ENCODE peak calls at places on chromosomes 3 and 15, in four cellular contexts. D, R, T and U are unnamed samples.

GRCh38 chr3:33115024-33115768 is 1.4 kb downstream of the CRTAP start:
- DNase-seq in D (peak), R (peak), T (no peak), U (no peak)

GRCh38 chr3:143070977-143071551 is 48.5 kb upstream of the CHST2 start:
- DNase-seq in R (no peak), D (no peak), T (no peak), U (no peak)

GRCh38 chr3:52345521-52346110 is 29.5 kb downstream of the DNAH1 start:
- DNase-seq in R (no peak), T (no peak), D (no peak), U (no peak)

GRCh38 chr3:41933154-41933676 is 28.7 kb downstream of the ULK4 start:
- DNase-seq in R (no peak), D (no peak), T (no peak), U (no peak)

GRCh38 chr15:99426431-99427105 is 139.2 kb upstream of the MEF2A start:
- DNase-seq in D (no peak), R (no peak), T (no peak), U (no peak)

GRCh38 chr15:40847225-40847961 is 3.5 kb downstream of the SPINT1 start:
- DNase-seq in R (peak), D (peak), T (peak), U (peak)

GRCh38 chr3:5016218-5017161 is 37.3 kb downstream of the BHLHE40 start:
- DNase-seq in D (peak), T (no peak), R (peak), U (peak)

GRCh38 chr3:100761211-100761921 is 52.1 kb downstream of the TFG start:
- DNase-seq in D (peak), R (no peak), T (no peak), U (peak)

GRCh38 chr3:49244589-49245205 is 32.3 kb downstream of the C3orf62 start:
- DNase-seq in T (no peak), D (no peak), R (peak), U (no peak)

GRCh38 chr3:107441617-107442016 is 64.4 kb downstream of the CCDC54 start:
- DNase-seq in R (no peak), D (peak), T (no peak), U (no peak)

GRCh38 chr15:68213991-68214837 is 9.1 kb upstream of the CALML4 start:
- DNase-seq in T (no peak), D (no peak), R (no peak), U (no peak)

GRCh38 chr3:154782151-154782550 is 298.0 kb upstream of the MME start:
- DNase-seq in R (no peak), T (no peak), D (no peak), U (no peak)

GRCh38 chr3:48208088-48208487 is 15.2 kb upstream of the CAMP start:
- DNase-seq in D (no peak), T (no peak), R (no peak), U (no peak)

GRCh38 chr3:117644203-117644602 is 934.6 kb downstream of the TUSC7 start:
- DNase-seq in D (no peak), R (no peak), T (no peak), U (no peak)
- TF ChIP-seq SPI1 in D (no peak), R (no peak), T (no peak), U (no peak)

GRCh38 chr15:64191971-64192830 is 29.4 kb upstream of the PPIB start:
- DNase-seq in D (no peak), R (no peak), T (no peak), U (no peak)
- TF ChIP-seq SPI1 in D (no peak), R (no peak), T (no peak), U (no peak)

GRCh38 chr3:18809640-18810305 is 338.5 kb upstream of the KCNH8 start:
- DNase-seq in D (no peak), T (no peak), R (no peak), U (no peak)

GRCh38 chr3:18813300-18813699 is 335.0 kb upstream of the KCNH8 start:
- DNase-seq in R (no peak), T (no peak), D (no peak), U (no peak)

GRCh38 chr3:18810306-18810661 is 338.0 kb upstream of the KCNH8 start:
- DNase-seq in T (no peak), D (no peak), R (no peak), U (no peak)

GRCh38 chr3:18808423-18808822 is 339.9 kb upstream of the KCNH8 start:
- DNase-seq in R (no peak), D (no peak), T (no peak), U (no peak)

DNA sequence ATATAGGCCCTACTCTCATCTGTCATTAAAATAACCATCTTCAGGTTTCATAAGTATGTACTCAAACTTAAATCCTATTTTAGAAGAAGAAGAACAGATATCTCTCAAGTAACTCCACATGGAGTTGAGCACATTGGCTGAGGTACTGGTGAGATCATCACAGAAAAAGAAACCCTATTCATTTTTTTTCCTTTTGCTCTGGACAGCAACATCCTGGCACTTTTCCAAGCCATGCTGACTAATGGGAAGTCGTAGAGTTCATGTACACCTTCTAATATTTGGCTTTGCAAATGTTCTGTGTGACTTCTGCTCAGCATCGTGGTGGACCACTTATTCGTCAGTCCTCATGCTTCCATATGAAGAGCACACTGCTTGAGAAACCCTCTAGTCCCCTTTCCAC is 336.0 kb upstream of the KCNH8 start:
- DNase-seq in D (no peak), T (no peak), R (no peak), U (no peak)
- TF ChIP-seq SPI1 in D (no peak), T (no peak), R (no peak), U (no peak)

GRCh38 chr3:147843331-147843730 is 434.2 kb downstream of the ZIC1 start:
- DNase-seq in D (no peak), T (no peak), R (no peak), U (no peak)
- TF ChIP-seq SPI1 in D (no peak), T (no peak), R (no peak), U (no peak)

DNA sequence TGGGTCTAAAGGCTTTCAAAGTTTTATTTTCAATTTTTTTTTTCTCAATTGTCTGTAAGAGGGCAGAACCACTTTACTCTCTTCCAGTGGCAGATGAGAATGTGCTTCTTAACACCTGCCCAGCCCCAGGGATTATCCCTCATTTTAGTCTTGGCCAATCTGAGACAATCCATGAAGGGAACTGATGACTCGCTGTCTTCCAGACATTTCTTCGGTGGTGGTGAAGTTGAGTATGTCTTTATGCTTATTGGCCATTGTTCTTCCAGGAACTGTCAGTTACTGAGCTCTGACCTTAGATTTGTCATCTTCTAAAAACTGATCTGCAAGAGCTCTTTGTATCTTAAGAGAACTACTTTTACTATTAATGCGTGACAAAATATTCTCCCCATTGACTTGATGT is 139.5 kb downstream of the TJP1 start:
- DNase-seq in T (no peak), D (no peak), R (no peak), U (no peak)
- TF ChIP-seq SPI1 in T (no peak), D (no peak), R (no peak), U (no peak)

GRCh38 chr15:61172325-61172724 is 56.8 kb downstream of the RORA start:
- DNase-seq in T (no peak), D (no peak), R (no peak), U (no peak)

GRCh38 chr15:61169904-61170695 is 59.0 kb downstream of the RORA start:
- DNase-seq in R (no peak), D (no peak), T (peak), U (no peak)

GRCh38 chr15:61175024-61175423 is 54.1 kb downstream of the RORA start:
- DNase-seq in R (no peak), D (no peak), T (no peak), U (no peak)

GRCh38 chr15:61171190-61171589 is 57.9 kb downstream of the RORA start:
- DNase-seq in R (no peak), T (no peak), D (no peak), U (no peak)

GRCh38 chr15:61173899-61174689 is 55.0 kb downstream of the RORA start:
- DNase-seq in T (no peak), D (no peak), R (no peak), U (no peak)
- TF ChIP-seq SPI1 in T (no peak), D (no peak), R (no peak), U (no peak)

GRCh38 chr15:90287096-90287495 is 21.6 kb downstream of the NGRN start:
- DNase-seq in T (no peak), R (peak), D (no peak), U (no peak)

GRCh38 chr15:90291679-90292356 is 26.3 kb downstream of the NGRN start:
- DNase-seq in T (no peak), R (no peak), D (peak), U (no peak)

DNA sequence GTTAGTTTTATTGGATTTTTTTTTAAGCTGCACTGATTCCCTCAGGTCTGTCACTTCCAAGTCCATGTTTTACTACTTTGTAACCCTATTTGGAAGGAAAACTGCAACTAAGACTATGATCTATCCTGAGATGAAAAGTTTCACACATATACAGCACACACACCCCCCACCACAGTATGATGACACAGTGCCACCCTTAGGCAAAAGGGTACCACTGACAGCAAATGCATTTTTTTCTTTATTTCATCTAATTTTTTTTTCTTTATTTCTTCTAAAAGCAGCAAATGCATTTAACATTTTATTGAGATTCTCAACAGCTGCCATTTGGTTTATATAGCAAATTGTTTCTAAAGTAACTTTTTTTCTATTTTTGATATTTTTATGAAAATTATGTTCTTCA is 21.2 kb downstream of the NGRN start:
- DNase-seq in R (peak), D (peak), T (no peak), U (no peak)
- TF ChIP-seq SPI1 in R (no peak), D (no peak), T (no peak), U (no peak)

DNA sequence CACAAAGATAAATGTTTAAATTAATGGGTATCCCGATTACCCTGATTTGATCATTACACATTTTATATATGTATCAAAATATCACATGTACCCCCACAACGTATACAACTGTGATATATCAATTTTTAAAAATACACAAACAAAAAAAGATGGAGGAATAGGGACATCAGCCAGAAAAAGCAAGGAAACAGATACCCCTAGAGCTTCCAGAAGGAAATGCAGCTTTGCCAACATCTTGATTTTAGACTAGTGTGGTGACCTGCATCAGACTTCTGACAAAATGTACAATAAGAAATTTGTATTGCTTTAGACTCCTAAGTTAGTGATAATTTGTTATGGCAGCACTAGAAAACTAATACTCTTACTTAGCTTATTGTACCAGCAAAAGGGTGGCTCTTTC is 483.8 kb downstream of the TUSC7 start:
- DNase-seq in D (no peak), R (no peak), T (no peak), U (no peak)
- TF ChIP-seq SPI1 in D (no peak), R (no peak), T (no peak), U (no peak)